ENCODE peak calls at places on chromosomes 12 and 14, in five cellular contexts. L is Panc1; S is effector memory CD4-positive, alpha-beta T cell; G is endothelial cell of umbilical vein; U is small intestine. D is an unnamed sample.
A peak's percentile ranks its signal among the peaks of the same experiment; 100 is the strongest.

GRCh38 chr12:82413994-82414393 is 55.7 kb downstream of the METTL25 start:
- DNase-seq in U (no peak), L (no peak), S (no peak), G (peak; percentile 75), D (no peak)

GRCh38 chr12:73798523-73798922 is 739.1 kb upstream of the ATXN7L3B start:
- DNase-seq in S (no peak), U (no peak), G (no peak), L (peak; percentile 4), D (no peak)

GRCh38 chr12:13203028-13203922 is 6.7 kb downstream of the EMP1 start:
- DNase-seq in G (peak; percentile 46), U (no peak), S (no peak), L (no peak), D (peak; percentile 62)

GRCh38 chr12:62655524-62656160 is 189.0 kb downstream of the MON2 start:
- DNase-seq in S (no peak), G (no peak), L (no peak), U (no peak), D (no peak)

GRCh38 chr14:30005114-30005698 is 77.6 kb upstream of the PRKD1 start:
- DNase-seq in G (peak; percentile 53), S (no peak), L (peak; percentile 15), U (peak; percentile 80), D (peak; percentile 77)

GRCh38 chr14:103353391-103353790 is 19.4 kb downstream of the EIF5 start:
- DNase-seq in U (no peak), L (no peak), G (no peak), S (no peak), D (no peak)

GRCh38 chr14:68520637-68521556 is 272.0 kb downstream of the ZFP36L1 start:
- DNase-seq in G (no peak), L (no peak), S (no peak), U (peak; percentile 84), D (no peak)

GRCh38 chr14:92513966-92514843 is 624 bp downstream of the RIN3 start:
- DNase-seq in U (peak; percentile 33), G (peak; percentile 34), S (no peak), L (no peak), D (no peak)

GRCh38 chr12:96493101-96493500 is 3.7 kb downstream of the CFAP54 start:
- DNase-seq in S (no peak), U (no peak), L (no peak), G (peak; percentile 45), D (no peak)

GRCh38 chr12:10364839-10365681 is 24.8 kb downstream of the KLRK1 start:
- DNase-seq in S (peak; percentile 6), L (peak; percentile 72), U (peak; percentile 94), G (peak; percentile 82), D (peak; percentile 73)

GRCh38 chr12:131752457-131752856 is 41.6 kb downstream of the SFSWAP start:
- DNase-seq in S (no peak), G (no peak), U (no peak), L (no peak), D (no peak)

GRCh38 chr12:121649819-121650353 is 19.6 kb downstream of the MORN3 start:
- DNase-seq in G (no peak), L (no peak), U (no peak), S (no peak), D (no peak)

GRCh38 chr14:24232645-24233537 is at the start of gene GMPR2:
- DNase-seq in U (no peak), S (no peak), G (no peak), L (no peak), D (no peak)

GRCh38 chr12:99455350-99456037 is 192.1 kb upstream of the GARIN6 start:
- DNase-seq in U (no peak), L (no peak), G (no peak), S (no peak), D (peak; percentile 52)

GRCh38 chr12:109239179-109239578 is 69.9 kb downstream of the FOXN4 start:
- DNase-seq in G (no peak), L (no peak), U (no peak), S (no peak), D (no peak)
- H3K36me3 ChIP-seq in G (no peaks in the 10 kb centered on the region), L (no peaks in the 10 kb centered on the region), U (peaks cover 23% of the 10 kb centered on the region), S (peaks cover 26% of the 10 kb centered on the region), D (no peaks in the 10 kb centered on the region)

GRCh38 chr12:67692135-67692534 is 43.6 kb downstream of the DYRK2 start:
- DNase-seq in S (no peak), U (no peak), L (no peak), G (no peak), D (no peak)

GRCh38 chr12:67690656-67691055 is 42.1 kb downstream of the DYRK2 start:
- DNase-seq in L (no peak), U (no peak), S (no peak), G (no peak), D (no peak)

GRCh38 chr12:67689339-67689738 is 40.8 kb downstream of the DYRK2 start:
- DNase-seq in L (no peak), G (no peak), U (peak; percentile 31), S (no peak), D (no peak)

GRCh38 chr12:67692966-67693365 is 44.4 kb downstream of the DYRK2 start:
- DNase-seq in L (no peak), G (no peak), S (no peak), U (no peak), D (no peak)

DNA sequence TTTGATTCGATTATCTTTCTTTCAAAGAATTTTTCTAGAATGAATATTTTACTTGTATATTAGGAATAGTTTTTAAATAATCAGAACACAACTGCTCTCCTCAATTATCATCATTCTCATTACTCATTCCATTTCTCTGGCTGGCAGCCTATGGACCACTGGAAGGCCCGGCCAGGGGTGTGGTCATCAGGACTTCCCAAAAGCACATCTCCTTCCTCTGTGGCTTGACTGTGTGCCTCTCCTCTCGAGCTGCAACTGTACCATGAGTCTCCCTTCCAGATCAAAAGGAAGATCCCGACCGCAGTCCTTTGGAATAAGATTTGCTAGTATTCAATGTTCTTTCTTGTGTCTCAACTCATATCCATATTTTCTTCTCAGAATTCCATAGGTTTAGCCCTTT is 42.7 kb downstream of the DYRK2 start:
- DNase-seq in G (no peak), U (no peak), L (no peak), S (no peak), D (no peak)
- H3K36me3 ChIP-seq in G (no peaks in the 10 kb centered on the region), U (no peaks in the 10 kb centered on the region), L (no peaks in the 10 kb centered on the region), S (no peaks in the 10 kb centered on the region), D (no peaks in the 10 kb centered on the region)

DNA sequence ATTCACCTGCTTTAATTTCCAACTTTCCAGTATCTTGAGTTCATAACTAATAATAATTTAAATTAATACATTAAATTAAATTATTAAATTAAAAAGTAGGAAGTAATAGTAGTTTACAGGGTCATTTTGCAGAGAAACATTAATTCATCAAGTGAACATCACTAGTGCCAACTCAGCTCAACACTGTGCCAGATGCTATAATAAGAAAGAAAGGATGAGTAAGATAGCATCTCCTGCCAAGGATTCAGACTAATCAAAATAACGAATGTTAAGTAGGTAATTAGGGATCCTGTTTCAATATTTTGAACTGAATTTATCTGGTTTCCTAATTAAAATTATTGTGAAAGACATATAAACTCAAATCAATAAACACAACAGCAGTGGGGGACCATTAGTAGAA is 596.7 kb downstream of the SLC6A15 start:
- DNase-seq in U (no peak), G (no peak), L (no peak), S (no peak), D (no peak)
- H3K36me3 ChIP-seq in U (no peaks in the 10 kb centered on the region), G (no peaks in the 10 kb centered on the region), L (no peaks in the 10 kb centered on the region), S (no peaks in the 10 kb centered on the region), D (no peaks in the 10 kb centered on the region)

GRCh38 chr12:2933586-2933985 is 25.6 kb upstream of the TEAD4 start:
- DNase-seq in U (no peak), S (no peak), G (no peak), L (no peak), D (no peak)
- H3K36me3 ChIP-seq in U (peaks cover 3% of the 10 kb centered on the region), S (peaks cover 20% of the 10 kb centered on the region), G (peaks cover 6% of the 10 kb centered on the region), L (peaks cover 11% of the 10 kb centered on the region), D (peaks cover 72% of the 10 kb centered on the region)

GRCh38 chr14:93953263-93953662 is 23.1 kb downstream of the ASB2 start:
- DNase-seq in L (no peak), G (no peak), U (no peak), S (no peak), D (no peak)
- H3K36me3 ChIP-seq in L (no peaks in the 10 kb centered on the region), G (no peaks in the 10 kb centered on the region), U (no peaks in the 10 kb centered on the region), S (no peaks in the 10 kb centered on the region), D (no peaks in the 10 kb centered on the region)

DNA sequence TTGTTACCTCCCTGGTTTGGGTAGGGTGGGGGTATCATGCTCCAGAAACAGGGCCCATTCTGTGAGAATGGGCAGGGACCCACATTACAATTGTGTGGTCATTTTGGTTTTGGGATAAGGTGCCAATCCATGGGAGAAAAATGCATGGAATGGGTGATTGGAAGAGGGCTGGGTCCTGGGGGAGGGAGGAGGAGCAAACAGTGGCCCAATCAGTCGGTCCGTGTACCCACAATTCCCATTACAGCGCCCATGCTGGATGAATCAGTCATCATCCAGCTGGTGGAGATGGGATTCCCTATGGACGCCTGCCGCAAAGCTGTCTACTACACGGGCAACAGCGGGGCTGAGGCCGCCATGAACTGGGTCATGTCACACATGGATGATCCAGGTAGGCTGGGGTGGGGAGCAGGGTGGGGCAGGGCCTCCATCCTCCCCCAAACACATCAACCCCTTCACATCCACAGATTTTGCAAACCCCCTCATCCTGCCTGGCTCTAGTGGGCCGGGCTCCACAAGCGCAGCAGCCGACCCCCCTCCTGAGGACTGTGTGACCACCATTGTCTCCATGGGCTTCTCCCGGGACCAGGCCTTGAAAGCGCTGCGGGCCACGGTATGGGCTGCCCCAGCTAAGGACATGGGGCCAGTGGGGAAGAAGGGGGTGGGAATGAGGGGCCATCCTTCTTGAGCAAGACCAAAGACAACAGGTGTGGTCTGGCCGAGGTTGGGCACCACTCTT is 3.6 kb upstream of the TPI1 start:
- DNase-seq in S (no peak), U (no peak), L (no peak), G (no peak), D (no peak)
- H3K36me3 ChIP-seq in S (peaks cover 48% of the 10 kb centered on the region), U (peaks cover 16% of the 10 kb centered on the region), L (peaks cover 2% of the 10 kb centered on the region), G (peaks cover 2% of the 10 kb centered on the region), D (peaks cover 66% of the 10 kb centered on the region)

GRCh38 chr12:112236386-112236785 is 111.0 kb downstream of the TRAFD1 start:
- DNase-seq in L (no peak), S (no peak), U (no peak), G (no peak), D (peak; percentile 15)
- H3K36me3 ChIP-seq in L (peaks cover 19% of the 10 kb centered on the region), S (peaks cover 48% of the 10 kb centered on the region), U (peaks cover 9% of the 10 kb centered on the region), G (peaks cover 3% of the 10 kb centered on the region), D (peaks cover 42% of the 10 kb centered on the region)

DNA sequence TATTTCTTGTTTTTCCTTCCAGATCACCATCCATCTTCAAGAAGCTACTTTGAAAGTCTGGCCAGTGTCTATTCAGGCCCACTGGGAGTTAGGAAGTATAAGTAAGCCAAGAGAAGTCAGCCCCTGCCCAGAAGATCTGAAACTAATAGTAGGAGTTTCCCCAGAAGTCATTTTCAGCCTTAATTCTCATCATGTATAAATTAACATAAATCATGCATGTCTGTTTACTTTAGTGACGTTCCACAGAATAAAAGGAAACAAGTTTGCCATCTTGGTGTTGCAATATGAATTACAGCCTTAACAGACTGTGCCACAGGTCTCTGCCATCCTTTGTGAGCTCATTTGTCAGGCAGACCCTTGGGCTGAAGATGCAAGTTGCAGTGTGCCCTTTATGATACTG is 5.6 kb upstream of the AKAP5 start:
- DNase-seq in U (no peak), L (no peak), G (no peak), S (no peak), D (no peak)
- H3K36me3 ChIP-seq in U (no peaks in the 10 kb centered on the region), L (no peaks in the 10 kb centered on the region), G (peaks cover 6% of the 10 kb centered on the region), S (peaks cover 10% of the 10 kb centered on the region), D (peaks cover 35% of the 10 kb centered on the region)

GRCh38 chr12:57200497-57200896 is 16.1 kb upstream of the NXPH4 start:
- DNase-seq in L (no peak), U (no peak), G (no peak), S (no peak), D (no peak)
- H3K36me3 ChIP-seq in L (no peaks in the 10 kb centered on the region), U (peaks cover 38% of the 10 kb centered on the region), G (no peaks in the 10 kb centered on the region), S (no peaks in the 10 kb centered on the region), D (peaks cover 9% of the 10 kb centered on the region)